ENCODE peak calls at places on chromosomes 2 and 18, in five cellular contexts. O is stimulated activated CD8-positive, alpha-beta memory T cell treated with anti-CD3 and anti-CD28 coated beads, Interleukin-7, amount 100 ng/mL, for 1 hour; R is endodermal cell; Z is ecto neural progenitor cell; Q is T1000. S is an unnamed sample.
A peak's percentile ranks its signal among the peaks of the same experiment; 100 is the strongest.

GRCh38 chr2:54366487-54367280 is 89.4 kb upstream of the SPTBN1 start:
- DNase-seq in O (no peak), R (no peak), Z (no peak), Q (no peak), S (no peak)

GRCh38 chr18:35968278-35968880 is 4.1 kb upstream of the RMP24 start:
- DNase-seq in O (no peak), R (no peak), Z (no peak), Q (no peak), S (no peak)

GRCh38 chr2:128413718-128414341 is 95.2 kb upstream of the HS6ST1 start:
- DNase-seq in O (no peak), R (peak; percentile 76), Z (peak; percentile 39), Q (no peak), S (peak; percentile 95)

GRCh38 chr18:59604877-59605276 is 92.3 kb downstream of the CCBE1 start:
- DNase-seq in O (no peak), R (no peak), Z (no peak), Q (no peak), S (no peak)

GRCh38 chr2:228105526-228106250 is 75.8 kb downstream of the SPHKAP start:
- DNase-seq in O (no peak), R (no peak), Z (no peak), Q (no peak), S (no peak)

GRCh38 chr2:11758187-11758586 is 11.8 kb downstream of the LPIN1 start:
- DNase-seq in O (no peak), R (no peak), Z (no peak), Q (no peak), S (no peak)

GRCh38 chr2:239400000-239400831 is 604 bp downstream of the HDAC4 start:
- DNase-seq in O (no peak), R (peak; percentile 47), Z (no peak), Q (no peak), S (no peak)

GRCh38 chr2:148926291-148926961 is 51.4 kb downstream of the KIF5C start:
- DNase-seq in O (peak; percentile 29), R (peak; percentile 85), Z (no peak), Q (no peak), S (peak; percentile 74)

GRCh38 chr18:46314011-46314410 is 209.8 kb downstream of the HAUS1 start:
- DNase-seq in O (no peak), R (no peak), Z (no peak), Q (no peak), S (no peak)

GRCh38 chr2:137693521-137693920 is 270.8 kb upstream of the HNMT start:
- DNase-seq in O (no peak), R (no peak), Z (no peak), Q (no peak), S (no peak)

GRCh38 chr2:54657664-54658083 is 65.8 kb upstream of the EML6 start:
- DNase-seq in O (no peak), R (peak; percentile 86), Z (peak; percentile 61), Q (no peak), S (peak; percentile 63)

GRCh38 chr2:196851068-196851467 is 41.9 kb upstream of the C2orf66 start:
- DNase-seq in O (no peak), R (no peak), Z (no peak), Q (no peak), S (no peak)

GRCh38 chr2:218081695-218082094 is 12.6 kb downstream of the RUFY4 start:
- DNase-seq in O (no peak), R (peak; percentile 47), Z (no peak), Q (no peak), S (no peak)